ENCODE peak calls at places on chromosomes 4 and X, in seven cellular contexts. One of them, this sample, is unnamed.

GRCh38 chr4:55762815-55763214 is 56.8 kb upstream of the EXOC1L start:
- DNase-seq in AG04450: no peak
- DNase-seq in stomach: no peak
- DNase-seq in lower lobe of right lung: no peak
- DNase-seq in OCI-LY7: no peak
- DNase-seq in astrocyte: no peak
- DNase-seq in fibroblast of lung: no peak
- DNase-seq in this sample: no peak

GRCh38 chrX:134236690-134237362 is at the start of gene CCDC160:
- DNase-seq in AG04450: no peak
- DNase-seq in stomach: peak
- DNase-seq in lower lobe of right lung: peak
- DNase-seq in OCI-LY7: no peak
- DNase-seq in astrocyte: peak
- DNase-seq in fibroblast of lung: peak
- DNase-seq in this sample: peak

GRCh38 chr4:3685081-3685645 is 81.0 kb upstream of the ADRA2C start:
- DNase-seq in AG04450: no peak
- DNase-seq in stomach: no peak
- DNase-seq in lower lobe of right lung: peak
- DNase-seq in OCI-LY7: no peak
- DNase-seq in astrocyte: no peak
- DNase-seq in fibroblast of lung: no peak
- DNase-seq in this sample: peak

GRCh38 chrX:355329-356050 is 31.2 kb downstream of the PPP2R3B start:
- DNase-seq in AG04450: no peak
- DNase-seq in stomach: no peak
- DNase-seq in lower lobe of right lung: no peak
- DNase-seq in OCI-LY7: no peak
- DNase-seq in astrocyte: no peak
- DNase-seq in fibroblast of lung: no peak
- DNase-seq in this sample: peak

GRCh38 chrX:104432321-104432720 is 133.7 kb upstream of the IL1RAPL2 start:
- DNase-seq in AG04450: no peak
- DNase-seq in stomach: no peak
- DNase-seq in lower lobe of right lung: no peak
- DNase-seq in OCI-LY7: no peak
- DNase-seq in astrocyte: no peak
- DNase-seq in fibroblast of lung: no peak
- DNase-seq in this sample: no peak

GRCh38 chr4:88969746-88970145 is 87.2 kb downstream of the FAM13A start:
- DNase-seq in AG04450: no peak
- DNase-seq in stomach: no peak
- DNase-seq in lower lobe of right lung: no peak
- DNase-seq in OCI-LY7: no peak
- DNase-seq in astrocyte: no peak
- DNase-seq in fibroblast of lung: no peak
- DNase-seq in this sample: no peak

GRCh38 chr4:152780267-152780811 is 585 bp downstream of the ARFIP1 start:
- DNase-seq in AG04450: no peak
- DNase-seq in stomach: no peak
- DNase-seq in lower lobe of right lung: no peak
- DNase-seq in OCI-LY7: no peak
- DNase-seq in astrocyte: peak
- DNase-seq in fibroblast of lung: no peak
- DNase-seq in this sample: no peak

GRCh38 chr4:885353-885752 is 46.8 kb downstream of the GAK start:
- DNase-seq in AG04450: no peak
- DNase-seq in stomach: no peak
- DNase-seq in lower lobe of right lung: no peak
- DNase-seq in OCI-LY7: no peak
- DNase-seq in astrocyte: no peak
- DNase-seq in fibroblast of lung: no peak
- DNase-seq in this sample: no peak

GRCh38 chr4:149980125-149980682 is 98.0 kb upstream of the DCLK2 start:
- DNase-seq in AG04450: no peak
- DNase-seq in stomach: no peak
- DNase-seq in lower lobe of right lung: no peak
- DNase-seq in OCI-LY7: no peak
- DNase-seq in astrocyte: no peak
- DNase-seq in fibroblast of lung: no peak
- DNase-seq in this sample: no peak

GRCh38 chr4:304987-305680 is at the start of gene ZNF732:
- DNase-seq in AG04450: peak
- DNase-seq in stomach: no peak
- DNase-seq in lower lobe of right lung: no peak
- DNase-seq in OCI-LY7: no peak
- DNase-seq in astrocyte: peak
- DNase-seq in fibroblast of lung: peak
- DNase-seq in this sample: no peak

GRCh38 chrX:138756234-138756633 is 44.7 kb upstream of the FGF13 start:
- DNase-seq in AG04450: no peak
- DNase-seq in stomach: no peak
- DNase-seq in lower lobe of right lung: peak
- DNase-seq in OCI-LY7: no peak
- DNase-seq in astrocyte: peak
- DNase-seq in fibroblast of lung: peak
- DNase-seq in this sample: peak

GRCh38 chr4:82489076-82489475 is 58.7 kb downstream of the ENOPH1 start:
- DNase-seq in AG04450: no peak
- DNase-seq in stomach: no peak
- DNase-seq in lower lobe of right lung: no peak
- DNase-seq in OCI-LY7: no peak
- DNase-seq in astrocyte: no peak
- DNase-seq in fibroblast of lung: no peak
- DNase-seq in this sample: no peak

GRCh38 chrX:29652484-29652883 is 562.9 kb upstream of the MAGEB2 start:
- DNase-seq in AG04450: peak
- DNase-seq in stomach: no peak
- DNase-seq in lower lobe of right lung: no peak
- DNase-seq in OCI-LY7: no peak
- DNase-seq in astrocyte: peak
- DNase-seq in fibroblast of lung: peak
- DNase-seq in this sample: no peak

GRCh38 chr4:78748361-78748760 is 27.8 kb upstream of the BMP2K start:
- DNase-seq in AG04450: no peak
- DNase-seq in stomach: no peak
- DNase-seq in lower lobe of right lung: no peak
- DNase-seq in OCI-LY7: no peak
- DNase-seq in astrocyte: peak
- DNase-seq in fibroblast of lung: no peak
- DNase-seq in this sample: no peak

GRCh38 chr4:156915216-156915615 is 56.4 kb downstream of the PDGFC start:
- DNase-seq in AG04450: no peak
- DNase-seq in stomach: no peak
- DNase-seq in lower lobe of right lung: no peak
- DNase-seq in OCI-LY7: no peak
- DNase-seq in astrocyte: no peak
- DNase-seq in fibroblast of lung: no peak
- DNase-seq in this sample: no peak

GRCh38 chr4:153296424-153296823 is 48.1 kb upstream of the MND1 start:
- DNase-seq in AG04450: peak
- DNase-seq in stomach: no peak
- DNase-seq in lower lobe of right lung: no peak
- DNase-seq in OCI-LY7: no peak
- DNase-seq in astrocyte: peak
- DNase-seq in fibroblast of lung: peak
- DNase-seq in this sample: no peak

GRCh38 chr4:158850800-158851644 is 82.2 kb downstream of the FNIP2 start:
- DNase-seq in AG04450: peak
- DNase-seq in stomach: no peak
- DNase-seq in lower lobe of right lung: no peak
- DNase-seq in OCI-LY7: peak
- DNase-seq in astrocyte: peak
- DNase-seq in fibroblast of lung: peak
- DNase-seq in this sample: no peak

GRCh38 chrX:46812445-46812844 is 24.4 kb upstream of the RP2 start:
- DNase-seq in AG04450: no peak
- DNase-seq in stomach: no peak
- DNase-seq in lower lobe of right lung: no peak
- DNase-seq in OCI-LY7: no peak
- DNase-seq in astrocyte: no peak
- DNase-seq in fibroblast of lung: no peak
- DNase-seq in this sample: no peak

GRCh38 chr4:19961092-19961491 is 290.6 kb upstream of the SLIT2 start:
- DNase-seq in AG04450: no peak
- DNase-seq in stomach: no peak
- DNase-seq in lower lobe of right lung: no peak
- DNase-seq in OCI-LY7: no peak
- DNase-seq in astrocyte: peak
- DNase-seq in fibroblast of lung: peak
- DNase-seq in this sample: no peak

GRCh38 chrX:71372388-71372787 is 6.2 kb downstream of the TAF1 start:
- DNase-seq in AG04450: no peak
- DNase-seq in stomach: no peak
- DNase-seq in lower lobe of right lung: no peak
- DNase-seq in OCI-LY7: no peak
- DNase-seq in astrocyte: no peak
- DNase-seq in fibroblast of lung: no peak
- DNase-seq in this sample: no peak
- TF ChIP-seq CTCF in AG04450: no peak
- TF ChIP-seq CTCF in stomach: no peak
- TF ChIP-seq CTCF in lower lobe of right lung: no peak
- TF ChIP-seq CTCF in OCI-LY7: no peak
- TF ChIP-seq CTCF in astrocyte: no peak
- TF ChIP-seq CTCF in fibroblast of lung: no peak
- TF ChIP-seq CTCF in this sample: no peak

GRCh38 chr4:148214529-148215166 is 227.6 kb downstream of the NR3C2 start:
- DNase-seq in AG04450: no peak
- DNase-seq in stomach: no peak
- DNase-seq in lower lobe of right lung: no peak
- DNase-seq in OCI-LY7: no peak
- DNase-seq in astrocyte: no peak
- DNase-seq in fibroblast of lung: peak
- DNase-seq in this sample: peak

GRCh38 chr4:148207074-148207473 is 235.1 kb downstream of the NR3C2 start:
- DNase-seq in AG04450: no peak
- DNase-seq in stomach: no peak
- DNase-seq in lower lobe of right lung: no peak
- DNase-seq in OCI-LY7: no peak
- DNase-seq in astrocyte: no peak
- DNase-seq in fibroblast of lung: no peak
- DNase-seq in this sample: no peak

GRCh38 chr4:148210661-148211060 is 231.6 kb downstream of the NR3C2 start:
- DNase-seq in AG04450: no peak
- DNase-seq in stomach: no peak
- DNase-seq in lower lobe of right lung: no peak
- DNase-seq in OCI-LY7: no peak
- DNase-seq in astrocyte: no peak
- DNase-seq in fibroblast of lung: no peak
- DNase-seq in this sample: no peak

GRCh38 chr4:148215202-148215601 is 227.0 kb downstream of the NR3C2 start:
- DNase-seq in AG04450: no peak
- DNase-seq in stomach: no peak
- DNase-seq in lower lobe of right lung: no peak
- DNase-seq in OCI-LY7: no peak
- DNase-seq in astrocyte: no peak
- DNase-seq in fibroblast of lung: no peak
- DNase-seq in this sample: no peak

GRCh38 chr4:148211533-148211932 is 230.7 kb downstream of the NR3C2 start:
- DNase-seq in AG04450: no peak
- DNase-seq in stomach: no peak
- DNase-seq in lower lobe of right lung: no peak
- DNase-seq in OCI-LY7: no peak
- DNase-seq in astrocyte: no peak
- DNase-seq in fibroblast of lung: no peak
- DNase-seq in this sample: no peak
- H3K27ac ChIP-seq in AG04450: no peak
- H3K27ac ChIP-seq in stomach: no peak
- H3K27ac ChIP-seq in lower lobe of right lung: no peak
- H3K27ac ChIP-seq in OCI-LY7: no peak
- H3K27ac ChIP-seq in astrocyte: no peak
- H3K27ac ChIP-seq in fibroblast of lung: no peak
- H3K27ac ChIP-seq in this sample: no peak

GRCh38 chrX:2523911-2524310 is 23.1 kb upstream of the DHRSX start:
- DNase-seq in AG04450: no peak
- DNase-seq in stomach: no peak
- DNase-seq in lower lobe of right lung: no peak
- DNase-seq in OCI-LY7: no peak
- DNase-seq in astrocyte: no peak
- DNase-seq in fibroblast of lung: no peak
- DNase-seq in this sample: no peak

GRCh38 chrX:2516612-2517011 is 15.8 kb upstream of the DHRSX start:
- DNase-seq in AG04450: no peak
- DNase-seq in stomach: no peak
- DNase-seq in lower lobe of right lung: no peak
- DNase-seq in OCI-LY7: peak
- DNase-seq in astrocyte: no peak
- DNase-seq in fibroblast of lung: no peak
- DNase-seq in this sample: no peak

GRCh38 chrX:2521927-2522386 is 21.2 kb upstream of the DHRSX start:
- DNase-seq in AG04450: no peak
- DNase-seq in stomach: no peak
- DNase-seq in lower lobe of right lung: no peak
- DNase-seq in OCI-LY7: no peak
- DNase-seq in astrocyte: no peak
- DNase-seq in fibroblast of lung: no peak
- DNase-seq in this sample: no peak

GRCh38 chrX:2521092-2521926 is 20.5 kb upstream of the DHRSX start:
- DNase-seq in AG04450: no peak
- DNase-seq in stomach: no peak
- DNase-seq in lower lobe of right lung: no peak
- DNase-seq in OCI-LY7: peak
- DNase-seq in astrocyte: no peak
- DNase-seq in fibroblast of lung: no peak
- DNase-seq in this sample: no peak

DNA sequence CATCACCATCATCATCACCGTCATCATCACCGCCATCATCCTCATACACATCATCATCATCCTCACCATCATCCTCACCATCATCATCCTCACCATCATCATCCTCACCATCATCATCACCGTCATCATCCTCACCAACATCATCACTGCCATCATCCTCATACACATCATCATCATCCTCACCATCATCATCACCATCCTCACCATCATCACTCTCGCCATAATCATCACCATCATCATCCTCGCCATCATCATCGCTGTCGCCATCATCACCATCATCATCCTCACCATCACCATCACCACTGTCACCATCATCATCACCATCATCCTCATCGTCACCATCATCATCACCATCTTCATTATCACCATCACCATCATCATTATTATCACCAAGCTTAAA is 19.8 kb upstream of the DHRSX start:
- DNase-seq in AG04450: no peak
- DNase-seq in stomach: no peak
- DNase-seq in lower lobe of right lung: no peak
- DNase-seq in OCI-LY7: no peak
- DNase-seq in astrocyte: no peak
- DNase-seq in fibroblast of lung: no peak
- DNase-seq in this sample: no peak
- H3K4me3 ChIP-seq in AG04450: no peak
- H3K4me3 ChIP-seq in stomach: no peak
- H3K4me3 ChIP-seq in lower lobe of right lung: no peak
- H3K4me3 ChIP-seq in OCI-LY7: no peak
- H3K4me3 ChIP-seq in astrocyte: no peak
- H3K4me3 ChIP-seq in fibroblast of lung: no peak
- H3K4me3 ChIP-seq in this sample: no peak

DNA sequence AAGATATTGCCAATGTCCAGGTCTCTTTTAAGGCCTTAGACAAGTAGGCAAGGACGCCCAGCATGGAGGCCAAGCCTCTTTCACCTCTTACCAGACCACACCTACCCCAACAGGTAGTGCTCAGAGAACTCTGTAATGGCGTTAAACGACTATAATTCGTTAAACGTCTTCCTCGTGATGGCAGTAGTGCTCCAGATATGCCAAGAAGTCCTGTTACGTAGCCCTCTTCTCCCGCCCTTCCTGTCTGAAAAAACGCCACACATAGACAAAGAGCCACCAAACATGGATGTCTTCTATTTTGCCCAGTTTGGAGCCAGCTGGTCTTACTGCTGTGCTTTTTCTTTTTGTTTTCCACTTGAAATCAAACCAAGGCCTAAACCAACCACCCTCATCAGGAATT is 190.7 kb downstream of the OR13H1 start:
- DNase-seq in AG04450: no peak
- DNase-seq in stomach: peak
- DNase-seq in lower lobe of right lung: no peak
- DNase-seq in OCI-LY7: no peak
- DNase-seq in astrocyte: peak
- DNase-seq in fibroblast of lung: no peak
- DNase-seq in this sample: no peak
- TF ChIP-seq CTCF in AG04450: no peak
- TF ChIP-seq CTCF in stomach: no peak
- TF ChIP-seq CTCF in lower lobe of right lung: no peak
- TF ChIP-seq CTCF in OCI-LY7: no peak
- TF ChIP-seq CTCF in astrocyte: no peak
- TF ChIP-seq CTCF in fibroblast of lung: no peak
- TF ChIP-seq CTCF in this sample: no peak

This sample was measured in kidney.